ENCODE peak calls at places on chromosome 11, in six cellular contexts. One of them, this sample, is unnamed.
A peak's percentile ranks its signal among the peaks of the same experiment; 100 is the strongest.

GRCh38 chr11:96263361-96263763 is 79.6 kb downstream of the MAML2 start:
- DNase-seq in A172: peak; percentile 27
- DNase-seq in germinal center: no peak
- DNase-seq in EL: peak; percentile 79
- DNase-seq in colonic mucosa: no peak
- DNase-seq in mesenteric fat pad: no peak
- DNase-seq in this sample: no peak

GRCh38 chr11:33778682-33779081 is 4.4 kb upstream of the FBXO3 start:
- DNase-seq in germinal center: no peak
- DNase-seq in EL: peak; percentile 69
- DNase-seq in A172: peak; percentile 49
- DNase-seq in mesenteric fat pad: no peak
- DNase-seq in colonic mucosa: no peak
- DNase-seq in this sample: no peak

GRCh38 chr11:9760180-9760550 is 96.3 kb downstream of the SWAP70 start:
- DNase-seq in colonic mucosa: peak; percentile 72
- DNase-seq in germinal center: no peak
- DNase-seq in mesenteric fat pad: peak; percentile 95
- DNase-seq in EL: peak; percentile 93
- DNase-seq in A172: peak; percentile 84
- DNase-seq in this sample: peak; percentile 86

GRCh38 chr11:110092577-110093406 is at the start of gene ZC3H12C:
- DNase-seq in germinal center: peak; percentile 45
- DNase-seq in EL: peak; percentile 91
- DNase-seq in A172: peak; percentile 77
- DNase-seq in mesenteric fat pad: peak; percentile 91
- DNase-seq in colonic mucosa: peak; percentile 88
- DNase-seq in this sample: peak; percentile 88

GRCh38 chr11:64385953-64386704 is 27.2 kb downstream of the RPS6KA4 start:
- DNase-seq in colonic mucosa: no peak
- DNase-seq in A172: peak; percentile 97
- DNase-seq in mesenteric fat pad: no peak
- DNase-seq in germinal center: no peak
- DNase-seq in EL: peak; percentile 93
- DNase-seq in this sample: no peak

GRCh38 chr11:71937826-71938225 is 9.0 kb downstream of the RNF121 start:
- DNase-seq in germinal center: no peak
- DNase-seq in colonic mucosa: no peak
- DNase-seq in EL: no peak
- DNase-seq in A172: no peak
- DNase-seq in mesenteric fat pad: no peak
- DNase-seq in this sample: no peak

GRCh38 chr11:3137486-3138177 is 27.5 kb downstream of the OSBPL5 start:
- DNase-seq in colonic mucosa: no peak
- DNase-seq in A172: no peak
- DNase-seq in germinal center: no peak
- DNase-seq in mesenteric fat pad: no peak
- DNase-seq in EL: no peak
- DNase-seq in this sample: peak; percentile 10

GRCh38 chr11:46338988-46339666 is 8.1 kb upstream of the DGKZ start:
- DNase-seq in A172: peak; percentile 55
- DNase-seq in germinal center: no peak
- DNase-seq in EL: peak; percentile 30
- DNase-seq in colonic mucosa: no peak
- DNase-seq in mesenteric fat pad: no peak
- DNase-seq in this sample: no peak

GRCh38 chr11:106276859-106277436 is 199.5 kb downstream of the AASDHPPT start:
- DNase-seq in EL: peak; percentile 14
- DNase-seq in mesenteric fat pad: no peak
- DNase-seq in A172: peak; percentile 2
- DNase-seq in germinal center: no peak
- DNase-seq in colonic mucosa: no peak
- DNase-seq in this sample: no peak

GRCh38 chr11:72970557-72971118 is 156.4 kb downstream of the ATG16L2 start:
- DNase-seq in mesenteric fat pad: no peak
- DNase-seq in germinal center: no peak
- DNase-seq in EL: no peak
- DNase-seq in colonic mucosa: no peak
- DNase-seq in A172: no peak
- DNase-seq in this sample: no peak

GRCh38 chr11:130718118-130718517 is 198.2 kb downstream of the SNX19 start:
- DNase-seq in A172: no peak
- DNase-seq in mesenteric fat pad: no peak
- DNase-seq in EL: no peak
- DNase-seq in germinal center: no peak
- DNase-seq in colonic mucosa: no peak
- DNase-seq in this sample: no peak

GRCh38 chr11:118435233-118435892 is 929 bp upstream of the KMT2A start:
- DNase-seq in colonic mucosa: peak; percentile 63
- DNase-seq in germinal center: peak; percentile 84
- DNase-seq in mesenteric fat pad: no peak
- DNase-seq in A172: no peak
- DNase-seq in EL: peak; percentile 54
- DNase-seq in this sample: peak; percentile 58

GRCh38 chr11:518463-519202 is 11.6 kb upstream of the RNH1 start:
- DNase-seq in A172: no peak
- DNase-seq in mesenteric fat pad: peak; percentile 96
- DNase-seq in colonic mucosa: peak; percentile 95
- DNase-seq in EL: peak; percentile 98
- DNase-seq in germinal center: peak; percentile 92
- DNase-seq in this sample: peak; percentile 96

GRCh38 chr11:15730617-15731385 is 616.1 kb downstream of the INSC start:
- DNase-seq in mesenteric fat pad: no peak
- DNase-seq in colonic mucosa: no peak
- DNase-seq in A172: no peak
- DNase-seq in EL: no peak
- DNase-seq in germinal center: no peak
- DNase-seq in this sample: peak; percentile 17

GRCh38 chr11:10540546-10540914 is 457 bp downstream of the RNF141 start:
- DNase-seq in EL: peak; percentile 34
- DNase-seq in A172: no peak
- DNase-seq in germinal center: no peak
- DNase-seq in colonic mucosa: peak; percentile 63
- DNase-seq in mesenteric fat pad: no peak
- DNase-seq in this sample: peak; percentile 72

GRCh38 chr11:60251485-60252207 is 8.7 kb upstream of the MS4A4E start:
- DNase-seq in mesenteric fat pad: no peak
- DNase-seq in colonic mucosa: no peak
- DNase-seq in germinal center: no peak
- DNase-seq in EL: no peak
- DNase-seq in A172: peak; percentile 4
- DNase-seq in this sample: no peak

GRCh38 chr11:92018332-92018731 is 206.3 kb upstream of the FAT3 start:
- DNase-seq in germinal center: no peak
- DNase-seq in EL: no peak
- DNase-seq in mesenteric fat pad: no peak
- DNase-seq in colonic mucosa: no peak
- DNase-seq in A172: no peak
- DNase-seq in this sample: no peak

GRCh38 chr11:103281301-103281700 is 172.1 kb downstream of the DYNC2H1 start:
- DNase-seq in mesenteric fat pad: no peak
- DNase-seq in A172: no peak
- DNase-seq in EL: peak; percentile 13
- DNase-seq in colonic mucosa: no peak
- DNase-seq in germinal center: no peak
- DNase-seq in this sample: no peak

GRCh38 chr11:35412285-35412684 is 7.1 kb downstream of the SLC1A2 start:
- DNase-seq in mesenteric fat pad: no peak
- DNase-seq in colonic mucosa: no peak
- DNase-seq in germinal center: no peak
- DNase-seq in EL: peak; percentile 31
- DNase-seq in A172: peak; percentile 17
- DNase-seq in this sample: no peak

GRCh38 chr11:65129649-65130441 is 4.5 kb downstream of the SYVN1 start:
- DNase-seq in mesenteric fat pad: no peak
- DNase-seq in colonic mucosa: no peak
- DNase-seq in germinal center: no peak
- DNase-seq in A172: no peak
- DNase-seq in EL: no peak
- DNase-seq in this sample: no peak

GRCh38 chr11:128524172-128524571 is 63.2 kb downstream of the ETS1 start:
- DNase-seq in germinal center: no peak
- DNase-seq in EL: no peak
- DNase-seq in colonic mucosa: no peak
- DNase-seq in A172: no peak
- DNase-seq in mesenteric fat pad: no peak
- DNase-seq in this sample: no peak

GRCh38 chr11:2842876-2843275 is 42.7 kb downstream of the CDKN1C start:
- DNase-seq in mesenteric fat pad: no peak
- DNase-seq in A172: no peak
- DNase-seq in colonic mucosa: no peak
- DNase-seq in EL: no peak
- DNase-seq in germinal center: no peak
- DNase-seq in this sample: no peak

GRCh38 chr11:107044503-107044902 is 26.2 kb upstream of the GUCY1A2 start:
- DNase-seq in colonic mucosa: no peak
- DNase-seq in A172: peak; percentile 28
- DNase-seq in EL: peak; percentile 6
- DNase-seq in mesenteric fat pad: no peak
- DNase-seq in germinal center: no peak
- DNase-seq in this sample: no peak

GRCh38 chr11:78377625-78378418 is 39.8 kb downstream of the GAB2 start:
- DNase-seq in mesenteric fat pad: no peak
- DNase-seq in germinal center: no peak
- DNase-seq in colonic mucosa: peak; percentile 64
- DNase-seq in EL: no peak
- DNase-seq in A172: no peak
- DNase-seq in this sample: no peak

GRCh38 chr11:74905326-74905725 is 43.6 kb downstream of the XRRA1 start:
- DNase-seq in colonic mucosa: no peak
- DNase-seq in A172: no peak
- DNase-seq in germinal center: no peak
- DNase-seq in EL: no peak
- DNase-seq in mesenteric fat pad: no peak
- DNase-seq in this sample: no peak

GRCh38 chr11:130801287-130802146 is 114.8 kb downstream of the SNX19 start:
- DNase-seq in EL: peak; percentile 90
- DNase-seq in A172: peak; percentile 74
- DNase-seq in colonic mucosa: no peak
- DNase-seq in germinal center: no peak
- DNase-seq in mesenteric fat pad: no peak
- DNase-seq in this sample: no peak

GRCh38 chr11:100010393-100010792 is 676.7 kb upstream of the ARHGAP42 start:
- DNase-seq in EL: no peak
- DNase-seq in colonic mucosa: no peak
- DNase-seq in mesenteric fat pad: no peak
- DNase-seq in germinal center: no peak
- DNase-seq in A172: no peak
- DNase-seq in this sample: no peak